ENCODE peak calls at places on chromosome 13, in four cellular contexts. I, R, O and X are unnamed samples.

GRCh38 chr13:101757446-101758039 is 305.1 kb downstream of the ITGBL1 start:
- DNase-seq in O (no peak), I (no peak), R (peak; percentile 19), X (peak; percentile 33)

GRCh38 chr13:30798776-30799625 is 63.7 kb downstream of the ALOX5AP start:
- DNase-seq in R (no peak), O (no peak), I (no peak), X (no peak)

GRCh38 chr13:43153436-43154082 is 130.2 kb downstream of the DNAJC15 start:
- DNase-seq in O (no peak), R (no peak), I (no peak), X (peak; percentile 96)

GRCh38 chr13:32734511-32734910 is 148.3 kb downstream of the PDS5B start:
- DNase-seq in I (no peak), O (no peak), R (peak; percentile 3), X (peak; percentile 82)

GRCh38 chr13:36764957-36765356 is 54.1 kb upstream of the RFXAP start:
- DNase-seq in I (no peak), R (no peak), O (no peak), X (no peak)

GRCh38 chr13:83295684-83296083 is 586.6 kb downstream of the SLITRK1 start:
- DNase-seq in I (no peak), O (no peak), R (no peak), X (no peak)

GRCh38 chr13:65387743-65388347 is 1842.3 kb downstream of the PCDH9 start:
- DNase-seq in I (no peak), O (no peak), R (no peak), X (no peak)

GRCh38 chr13:37386276-37386675 is 212.3 kb downstream of the POSTN start:
- DNase-seq in O (no peak), I (no peak), R (no peak), X (no peak)

GRCh38 chr13:23868521-23868920 is 20.7 kb downstream of the MIPEP start:
- DNase-seq in I (no peak), O (no peak), R (no peak), X (peak; percentile 79)

GRCh38 chr13:49428041-49428763 is 15.7 kb downstream of the CAB39L start:
- DNase-seq in I (no peak), O (no peak), R (no peak), X (no peak)

GRCh38 chr13:82833928-82834327 is 1048.3 kb downstream of the SLITRK1 start:
- DNase-seq in I (no peak), R (no peak), O (no peak), X (peak; percentile 16)

GRCh38 chr13:33728271-33729037 is 89.5 kb upstream of the RFC3 start:
- DNase-seq in O (no peak), I (no peak), R (no peak), X (peak; percentile 47)

GRCh38 chr13:20492641-20493040 is 33.0 kb downstream of the CRYL1 start:
- DNase-seq in R (peak; percentile 21), O (no peak), I (no peak), X (peak; percentile 25)

GRCh38 chr13:84481958-84482357 is 599.7 kb upstream of the SLITRK1 start:
- DNase-seq in O (no peak), R (no peak), I (no peak), X (peak; percentile 81)

GRCh38 chr13:78241278-78241919 is 322.8 kb upstream of the EDNRB start:
- DNase-seq in O (no peak), I (no peak), R (peak; percentile 71), X (peak; percentile 8)

GRCh38 chr13:32019612-32020233 is 11.9 kb upstream of the FRY start:
- DNase-seq in I (no peak), O (no peak), R (peak; percentile 74), X (no peak)

GRCh38 chr13:99651016-99651415 is 149.7 kb downstream of the TM9SF2 start:
- DNase-seq in R (no peak), I (no peak), O (no peak), X (no peak)

GRCh38 chr13:91714726-91715334 is 316.4 kb downstream of the GPC5 start:
- DNase-seq in R (no peak), I (no peak), O (no peak), X (no peak)

GRCh38 chr13:66069570-66069969 is 1160.6 kb downstream of the PCDH9 start:
- DNase-seq in I (no peak), R (peak; percentile 2), O (no peak), X (no peak)

GRCh38 chr13:20940083-20940482 is 37.5 kb upstream of the XPO4 start:
- DNase-seq in O (no peak), I (no peak), R (no peak), X (no peak)

GRCh38 chr13:112624040-112624439 is 36.1 kb upstream of the TUBGCP3 start:
- DNase-seq in I (no peak), R (no peak), O (no peak), X (no peak)

GRCh38 chr13:82634946-82635345 is 1247.3 kb downstream of the SLITRK1 start:
- DNase-seq in O (no peak), I (no peak), R (no peak), X (peak; percentile 58)

GRCh38 chr13:86665842-86666241 is 866.6 kb upstream of the SLITRK6 start:
- DNase-seq in I (no peak), R (no peak), O (no peak), X (no peak)

GRCh38 chr13:59734393-59734792 is 429.3 kb downstream of the DIAPH3 start:
- DNase-seq in O (no peak), R (no peak), I (no peak), X (no peak)

GRCh38 chr13:113126265-113127150 is 3.9 kb downstream of the F10 start:
- DNase-seq in O (peak; percentile 65), R (no peak), I (no peak), X (no peak)

GRCh38 chr13:23087884-23088283 is 92.9 kb upstream of the SGCG start:
- DNase-seq in R (peak; percentile 28), O (no peak), I (no peak), X (peak; percentile 18)

GRCh38 chr13:35549481-35549880 is 73.0 kb upstream of the MAB21L1 start:
- DNase-seq in O (no peak), I (no peak), R (no peak), X (peak; percentile 79)

GRCh38 chr13:42883771-42884170 is 102.4 kb downstream of the FAM216B start:
- DNase-seq in O (no peak), I (no peak), R (peak; percentile 49), X (peak; percentile 17)

GRCh38 chr13:108947551-108948030 is 318.2 kb downstream of the MYO16 start:
- DNase-seq in R (no peak), I (no peak), O (peak; percentile 85), X (no peak)

GRCh38 chr13:113405481-113406300 is 41.8 kb upstream of the GRTP1 start:
- DNase-seq in R (no peak), O (peak; percentile 76), I (no peak), X (no peak)

GRCh38 chr13:43083750-43084149 is 60.4 kb downstream of the DNAJC15 start:
- DNase-seq in R (no peak), O (no peak), I (no peak), X (no peak)

GRCh38 chr13:24106429-24106828 is 54.1 kb upstream of the SPATA13 start:
- DNase-seq in O (no peak), I (no peak), R (no peak), X (no peak)

GRCh38 chr13:73608731-73609485 is 525.3 kb downstream of the KLF12 start:
- DNase-seq in O (no peak), I (no peak), R (no peak), X (no peak)

GRCh38 chr13:42001580-42001979 is 40.7 kb upstream of the VWA8 start:
- DNase-seq in O (no peak), I (no peak), R (peak; percentile 45), X (peak; percentile 47)

GRCh38 chr13:52851153-52851962 is 2.9 kb upstream of the PCDH8 start:
- DNase-seq in O (no peak), R (peak; percentile 73), I (peak; percentile 32), X (peak; percentile 8)

GRCh38 chr13:113562085-113562749 is 22.3 kb upstream of the TFDP1 start:
- DNase-seq in I (peak; percentile 45), R (peak; percentile 84), O (peak; percentile 69), X (no peak)

GRCh38 chr13:25490236-25490635 is 118.5 kb downstream of the ATP8A2 start:
- DNase-seq in O (no peak), I (no peak), R (no peak), X (no peak)

GRCh38 chr13:25493930-25494707 is 122.3 kb downstream of the ATP8A2 start:
- DNase-seq in I (no peak), O (no peak), R (peak; percentile 53), X (no peak)

GRCh38 chr13:25494708-25495411 is 123.1 kb downstream of the ATP8A2 start:
- DNase-seq in R (no peak), O (no peak), I (no peak), X (no peak)

DNA sequence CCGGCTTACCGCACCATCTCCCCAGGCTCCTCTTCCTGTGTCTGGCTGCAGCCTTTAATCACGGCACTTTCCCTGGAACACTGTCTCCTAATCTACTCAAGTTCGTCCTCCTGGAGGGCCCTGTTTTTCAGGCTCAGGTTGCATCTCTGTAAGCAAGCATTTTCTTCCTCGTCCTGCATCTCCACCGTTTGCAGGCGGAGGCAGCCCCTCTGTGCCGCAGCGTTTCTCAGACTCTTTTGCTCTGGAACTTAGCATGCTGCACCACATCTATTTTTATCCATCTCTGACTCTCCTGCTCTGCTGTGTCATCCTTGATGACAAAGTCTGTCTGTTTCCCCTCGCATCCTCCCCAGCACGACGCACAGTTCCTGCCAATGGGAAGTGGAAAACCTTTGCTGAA is 117.5 kb downstream of the ATP8A2 start:
- DNase-seq in R (no peak), I (no peak), O (no peak), X (no peak)
- H3K27me3 ChIP-seq in R (no peaks in the 10 kb centered on the region), I (peaks cover 29% of the 10 kb centered on the region), O (peaks cover 10% of the 10 kb centered on the region), X (peaks cover 7% of the 10 kb centered on the region)

GRCh38 chr13:110336108-110336507 is 29.0 kb downstream of the COL4A2 start:
- DNase-seq in I (no peak), R (no peak), O (no peak), X (no peak)

GRCh38 chr13:110333837-110334236 is 26.8 kb downstream of the COL4A2 start:
- DNase-seq in O (no peak), R (no peak), I (no peak), X (no peak)

GRCh38 chr13:110332750-110333149 is 25.7 kb downstream of the COL4A2 start:
- DNase-seq in O (no peak), R (no peak), I (no peak), X (no peak)

GRCh38 chr13:110334841-110335490 is 27.9 kb downstream of the COL4A2 start:
- DNase-seq in R (no peak), O (no peak), I (no peak), X (no peak)

GRCh38 chr13:110334256-110334655 is 27.2 kb downstream of the COL4A2 start:
- DNase-seq in I (no peak), R (no peak), O (no peak), X (peak; percentile 88)
- H3K4me1 ChIP-seq in I (peaks cover 95% of the 10 kb centered on the region), R (peaks cover 12% of the 10 kb centered on the region), O (peaks cover 12% of the 10 kb centered on the region), X (peaks cover 18% of the 10 kb centered on the region)

GRCh38 chr13:97185291-97185690 is 36.8 kb upstream of the MBNL2 start:
- DNase-seq in O (no peak), I (no peak), R (no peak), X (no peak)

GRCh38 chr13:97179501-97179900 is 42.6 kb upstream of the MBNL2 start:
- DNase-seq in I (no peak), R (no peak), O (no peak), X (peak; percentile 9)

GRCh38 chr13:97188207-97188606 is 33.9 kb upstream of the MBNL2 start:
- DNase-seq in R (no peak), I (no peak), O (no peak), X (peak; percentile 78)

GRCh38 chr13:97185751-97186150 is 36.4 kb upstream of the MBNL2 start:
- DNase-seq in O (no peak), I (no peak), R (no peak), X (no peak)

GRCh38 chr13:97182065-97182890 is 39.9 kb upstream of the MBNL2 start:
- DNase-seq in O (no peak), R (no peak), I (no peak), X (no peak)
- TF ChIP-seq CTCF in O (no peak), R (no peak), I (no peak), X (no peak)

GRCh38 chr13:27962128-27962841 is 6.8 kb downstream of the CDX2 start:
- DNase-seq in R (no peak), I (no peak), O (peak; percentile 43), X (no peak)
- H3K27me3 ChIP-seq in R (peaks cover 100% of the 10 kb centered on the region), I (peaks cover 100% of the 10 kb centered on the region), O (peaks cover 94% of the 10 kb centered on the region), X (peaks cover 98% of the 10 kb centered on the region)